ENCODE peak calls at places on chromosome 9, in four cellular contexts. C is naive thymus-derived CD8-positive, alpha-beta T cell; T is T-helper 1 cell; N is left cardiac atrium. S is an unnamed sample.

GRCh38 chr9:91207889-91208651 is 153.6 kb downstream of the AUH start:
- DNase-seq in C (no peak), T (peak), N (no peak), S (no peak)

GRCh38 chr9:99046542-99047071 is 58.3 kb upstream of the TGFBR1 start:
- DNase-seq in C (no peak), T (no peak), N (no peak), S (no peak)

GRCh38 chr9:77011973-77012817 is 7.3 kb upstream of the FOXB2 start:
- DNase-seq in C (no peak), T (peak), N (peak), S (peak)

GRCh38 chr9:129102791-129103594 is 7.6 kb downstream of the CRAT start:
- DNase-seq in C (no peak), T (no peak), N (peak), S (peak)

GRCh38 chr9:89466451-89467277 is 31.2 kb downstream of the SEMA4D start:
- DNase-seq in C (peak), T (peak), N (no peak), S (no peak)

GRCh38 chr9:5651246-5651645 is 22.3 kb downstream of the RIC1 start:
- DNase-seq in C (no peak), T (no peak), N (no peak), S (no peak)

GRCh38 chr9:87898151-87898550 is 15.5 kb downstream of the SPATA31E1 start:
- DNase-seq in C (no peak), T (no peak), N (no peak), S (no peak)

GRCh38 chr9:30039712-30040111 is 2344.7 kb upstream of the ACO1 start:
- DNase-seq in C (no peak), T (no peak), N (no peak), S (no peak)

GRCh38 chr9:4665357-4665756 is 923 bp downstream of the SPATA6L start:
- DNase-seq in C (no peak), T (no peak), N (no peak), S (no peak)

GRCh38 chr9:128361296-128361980 is 9.7 kb upstream of the URM1 start:
- DNase-seq in C (no peak), T (no peak), N (no peak), S (no peak)

GRCh38 chr9:21883642-21884041 is 81.2 kb downstream of the MTAP start:
- DNase-seq in C (no peak), T (peak), N (no peak), S (no peak)

GRCh38 chr9:90526386-90526785 is 116.2 kb downstream of the DIRAS2 start:
- DNase-seq in C (no peak), T (no peak), N (no peak), S (no peak)

GRCh38 chr9:32954642-32955041 is 46.8 kb downstream of the APTX start:
- DNase-seq in C (no peak), T (no peak), N (no peak), S (no peak)

GRCh38 chr9:113636693-113637092 is 173.2 kb downstream of the RGS3 start:
- DNase-seq in C (no peak), T (no peak), N (no peak), S (no peak)

GRCh38 chr9:99491408-99492259 is 269.6 kb downstream of the SEC61B start:
- DNase-seq in C (no peak), T (no peak), N (no peak), S (no peak)

GRCh38 chr9:70571247-70571646 is 156.8 kb upstream of the KLF9 start:
- DNase-seq in C (no peak), T (no peak), N (no peak), S (no peak)

GRCh38 chr9:34994429-34995287 is 5.1 kb downstream of the DNAJB5 start:
- DNase-seq in C (no peak), T (no peak), N (no peak), S (no peak)

GRCh38 chr9:2955616-2956015 is 111.7 kb upstream of the PUM3 start:
- DNase-seq in C (no peak), T (no peak), N (no peak), S (no peak)

GRCh38 chr9:121564861-121565260 is 65.2 kb upstream of the GGTA1 start:
- DNase-seq in C (no peak), T (no peak), N (no peak), S (no peak)

GRCh38 chr9:127221695-127222094 is 42.9 kb upstream of the GARNL3 start:
- DNase-seq in C (no peak), T (no peak), N (no peak), S (no peak)

GRCh38 chr9:123658792-123659191 is 271.1 kb downstream of the DENND1A start:
- DNase-seq in C (no peak), T (no peak), N (no peak), S (no peak)

GRCh38 chr9:126146254-126147145 is 180.1 kb upstream of the MVB12B start:
- DNase-seq in C (no peak), T (no peak), N (no peak), S (peak)

GRCh38 chr9:73176450-73176875 is 24.8 kb downstream of the ANXA1 start:
- DNase-seq in C (no peak), T (no peak), N (no peak), S (no peak)

GRCh38 chr9:97773091-97773490 is 76.0 kb upstream of the XPA start:
- DNase-seq in C (no peak), T (no peak), N (no peak), S (no peak)

GRCh38 chr9:38068616-38068865 is 486 bp downstream of the SHB start:
- DNase-seq in C (peak), T (no peak), N (peak), S (peak)

GRCh38 chr9:124020520-124021384 is 9.2 kb downstream of the LHX2 start:
- DNase-seq in C (no peak), T (no peak), N (no peak), S (no peak)

GRCh38 chr9:68501159-68501506 is 39.5 kb downstream of the TMEM252 start:
- DNase-seq in C (no peak), T (no peak), N (no peak), S (no peak)

GRCh38 chr9:76585487-76586459 is 126.8 kb downstream of the GCNT1 start:
- DNase-seq in C (no peak), T (no peak), N (no peak), S (peak)

GRCh38 chr9:137691648-137692357 is 73.0 kb downstream of the EHMT1 start:
- DNase-seq in C (no peak), T (no peak), N (no peak), S (no peak)

GRCh38 chr9:37801287-37801850 is 772 bp downstream of the DCAF10 start:
- DNase-seq in C (peak), T (peak), N (peak), S (peak)

GRCh38 chr9:93300585-93301081 is 116.7 kb downstream of the WNK2 start:
- DNase-seq in C (no peak), T (no peak), N (no peak), S (no peak)

GRCh38 chr9:124054671-124055212 is 43.2 kb downstream of the LHX2 start:
- DNase-seq in C (no peak), T (peak), N (no peak), S (peak)